ENCODE peak calls at places on chromosomes 16 and 17, in four cellular contexts. One of them, this sample, is unnamed.

GRCh38 chr16:81544691-81545365 is 100.2 kb downstream of the CMIP start:
- DNase-seq in foreskin fibroblast: peak
- DNase-seq in neural crest cell: no peak
- DNase-seq in adrenal gland: no peak
- DNase-seq in this sample: peak

GRCh38 chr17:39739020-39739884 is 1.5 kb downstream of the GRB7 start:
- DNase-seq in foreskin fibroblast: no peak
- DNase-seq in neural crest cell: no peak
- DNase-seq in adrenal gland: no peak
- DNase-seq in this sample: no peak

GRCh38 chr17:6241381-6241780 is 171.2 kb downstream of the WSCD1 start:
- DNase-seq in foreskin fibroblast: no peak
- DNase-seq in neural crest cell: no peak
- DNase-seq in adrenal gland: no peak
- DNase-seq in this sample: no peak

GRCh38 chr17:9487406-9487805 is 88.2 kb downstream of the STX8 start:
- DNase-seq in foreskin fibroblast: no peak
- DNase-seq in neural crest cell: no peak
- DNase-seq in adrenal gland: no peak
- DNase-seq in this sample: peak

GRCh38 chr16:3383045-3383448 is 17.8 kb downstream of the ZSCAN32 start:
- DNase-seq in foreskin fibroblast: no peak
- DNase-seq in neural crest cell: no peak
- DNase-seq in adrenal gland: no peak
- DNase-seq in this sample: no peak

GRCh38 chr16:48317614-48318013 is 67.6 kb downstream of the SIAH1 start:
- DNase-seq in foreskin fibroblast: peak
- DNase-seq in neural crest cell: no peak
- DNase-seq in adrenal gland: no peak
- DNase-seq in this sample: peak

GRCh38 chr17:17545031-17545820 is 46.3 kb downstream of the PEMT start:
- DNase-seq in foreskin fibroblast: peak
- DNase-seq in neural crest cell: no peak
- DNase-seq in adrenal gland: no peak
- DNase-seq in this sample: peak

GRCh38 chr16:265002-265529 is 10.7 kb downstream of the RGS11 start:
- DNase-seq in foreskin fibroblast: no peak
- DNase-seq in neural crest cell: no peak
- DNase-seq in adrenal gland: no peak
- DNase-seq in this sample: no peak

GRCh38 chr17:40436631-40437030 is 6.6 kb upstream of the IGFBP4 start:
- DNase-seq in foreskin fibroblast: no peak
- DNase-seq in neural crest cell: no peak
- DNase-seq in adrenal gland: no peak
- DNase-seq in this sample: no peak

GRCh38 chr17:1449412-1449967 is 6.5 kb downstream of the CRK start:
- DNase-seq in foreskin fibroblast: no peak
- DNase-seq in neural crest cell: no peak
- DNase-seq in adrenal gland: no peak
- DNase-seq in this sample: no peak

GRCh38 chr16:72644911-72645310 is 403.0 kb downstream of the ZFHX3 start:
- DNase-seq in foreskin fibroblast: no peak
- DNase-seq in neural crest cell: no peak
- DNase-seq in adrenal gland: no peak
- DNase-seq in this sample: no peak

GRCh38 chr16:2663553-2664521 is 18.5 kb upstream of the KCTD5 start:
- DNase-seq in foreskin fibroblast: peak
- DNase-seq in neural crest cell: no peak
- DNase-seq in adrenal gland: no peak
- DNase-seq in this sample: no peak

GRCh38 chr17:29384901-29385300 is 5.3 kb upstream of the TAOK1 start:
- DNase-seq in foreskin fibroblast: no peak
- DNase-seq in neural crest cell: no peak
- DNase-seq in adrenal gland: no peak
- DNase-seq in this sample: no peak
- TF ChIP-seq CTCF in foreskin fibroblast: no peak
- TF ChIP-seq CTCF in neural crest cell: no peak
- TF ChIP-seq CTCF in adrenal gland: no peak
- TF ChIP-seq CTCF in this sample: no peak

GRCh38 chr17:4189280-4189679 is 46.3 kb downstream of the CYB5D2 start:
- DNase-seq in foreskin fibroblast: no peak
- DNase-seq in neural crest cell: no peak
- DNase-seq in adrenal gland: no peak
- DNase-seq in this sample: no peak
- TF ChIP-seq CTCF in foreskin fibroblast: no peak
- TF ChIP-seq CTCF in neural crest cell: no peak
- TF ChIP-seq CTCF in adrenal gland: no peak
- TF ChIP-seq CTCF in this sample: no peak

GRCh38 chr17:42275527-42276358 is 448 bp downstream of the STAT5B start:
- DNase-seq in foreskin fibroblast: no peak
- DNase-seq in neural crest cell: peak
- DNase-seq in adrenal gland: peak
- DNase-seq in this sample: no peak
- TF ChIP-seq CTCF in foreskin fibroblast: no peak
- TF ChIP-seq CTCF in neural crest cell: no peak
- TF ChIP-seq CTCF in adrenal gland: no peak
- TF ChIP-seq CTCF in this sample: no peak

DNA sequence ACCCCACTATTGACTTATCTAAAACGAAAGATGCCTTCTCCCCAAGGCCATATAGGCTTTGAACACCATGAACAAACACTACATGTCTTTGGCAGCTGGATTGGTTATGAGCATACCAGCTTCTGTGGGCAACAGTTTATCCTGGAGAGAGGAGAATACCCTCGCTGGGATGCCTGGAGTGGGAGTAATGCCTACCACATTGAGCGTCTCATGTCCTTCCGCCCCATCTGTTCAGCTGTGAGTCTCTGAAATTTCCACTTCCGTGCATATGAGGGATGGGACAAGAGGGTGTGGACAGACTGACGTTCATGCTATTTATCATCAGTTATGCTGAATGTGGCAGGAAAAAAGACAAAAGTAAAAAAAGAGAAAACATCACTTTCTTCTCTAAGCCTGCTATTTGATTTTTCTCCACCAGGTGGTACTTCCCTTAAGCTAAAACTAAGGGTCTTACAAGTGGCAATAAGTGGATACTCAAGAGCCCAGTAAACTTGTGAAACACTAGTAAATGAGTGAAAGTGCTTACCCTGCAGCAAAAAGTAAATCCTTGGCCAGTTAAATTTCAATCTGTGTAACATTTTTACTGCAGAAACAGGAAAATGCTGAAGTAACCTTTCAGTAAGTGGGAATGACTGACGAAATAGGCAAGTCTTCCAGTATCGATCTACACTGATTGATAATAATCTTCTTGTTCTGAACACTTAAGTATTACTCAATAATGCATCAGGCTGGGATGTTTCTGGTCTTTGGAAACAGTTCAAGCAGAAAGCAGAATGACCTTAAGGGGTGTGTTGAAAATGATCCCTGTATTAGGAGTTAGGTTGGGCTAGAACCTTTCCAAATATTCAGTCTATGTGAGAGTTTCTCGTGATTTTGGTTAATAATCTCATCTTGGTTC is 5.6 kb downstream of the CRYBA1 start:
- DNase-seq in foreskin fibroblast: peak
- DNase-seq in neural crest cell: no peak
- DNase-seq in adrenal gland: no peak
- DNase-seq in this sample: no peak
- TF ChIP-seq CTCF in foreskin fibroblast: peak
- TF ChIP-seq CTCF in neural crest cell: peak
- TF ChIP-seq CTCF in adrenal gland: peak
- TF ChIP-seq CTCF in this sample: peak

DNA sequence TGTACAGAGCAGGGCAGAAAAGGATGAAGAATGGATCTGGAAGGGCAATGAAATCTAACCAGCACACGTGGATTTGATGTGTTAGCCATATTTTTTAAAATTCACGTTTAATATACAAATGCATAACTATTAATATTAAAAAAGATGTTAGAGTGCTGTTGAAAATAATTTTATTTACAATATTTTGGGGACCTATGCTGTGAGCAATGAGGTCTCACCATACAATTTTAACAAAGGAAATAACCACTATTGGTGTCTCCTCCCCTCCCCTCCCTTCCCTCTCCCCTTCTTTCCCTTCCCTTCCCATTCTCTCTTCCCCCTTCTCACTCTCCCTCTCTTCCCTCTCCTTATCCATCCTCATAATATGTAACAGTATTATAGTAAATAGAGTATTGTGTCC is 64.2 kb upstream of the GPR139 start:
- DNase-seq in foreskin fibroblast: no peak
- DNase-seq in neural crest cell: no peak
- DNase-seq in adrenal gland: no peak
- DNase-seq in this sample: no peak
- TF ChIP-seq CTCF in foreskin fibroblast: no peak
- TF ChIP-seq CTCF in neural crest cell: no peak
- TF ChIP-seq CTCF in adrenal gland: no peak
- TF ChIP-seq CTCF in this sample: no peak

DNA sequence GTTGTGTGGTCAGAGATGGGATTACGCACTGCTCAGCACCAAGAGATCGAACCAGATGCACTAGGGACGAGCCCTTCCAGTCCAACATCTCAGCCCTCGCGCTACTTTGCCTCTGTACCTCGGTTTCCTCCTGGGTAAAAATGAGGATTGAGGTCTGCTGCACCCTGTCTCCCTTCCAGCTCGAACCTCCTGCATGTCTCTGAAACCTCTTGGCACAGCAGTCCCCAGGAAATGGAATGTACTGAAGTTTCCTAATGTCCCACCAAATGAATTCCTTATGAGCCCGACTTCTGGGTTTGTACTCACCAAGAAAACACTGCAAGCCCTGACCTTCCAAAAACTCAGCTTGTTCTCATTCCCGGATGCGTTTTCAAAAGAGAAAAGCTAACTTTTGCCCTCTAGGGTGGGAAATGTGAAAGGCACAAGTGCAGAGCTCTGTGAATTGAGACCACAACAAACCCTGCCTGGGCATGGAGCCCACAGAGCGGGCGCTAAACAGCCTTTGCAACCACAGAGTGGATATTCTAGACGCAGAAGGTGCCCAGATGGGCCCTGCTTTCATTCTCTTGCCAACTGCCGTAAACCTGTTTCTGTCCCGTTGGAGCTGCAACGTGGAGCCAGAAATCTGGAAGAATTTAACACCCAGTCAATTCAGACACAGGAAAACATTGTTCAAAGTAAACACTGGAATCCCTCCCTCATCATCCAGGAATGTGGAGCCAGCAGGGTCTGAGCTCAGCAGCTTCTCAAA is 10.3 kb downstream of the CDRT4 start:
- DNase-seq in foreskin fibroblast: peak
- DNase-seq in neural crest cell: no peak
- DNase-seq in adrenal gland: no peak
- DNase-seq in this sample: peak
- TF ChIP-seq CTCF in foreskin fibroblast: peak
- TF ChIP-seq CTCF in neural crest cell: no peak
- TF ChIP-seq CTCF in adrenal gland: peak
- TF ChIP-seq CTCF in this sample: peak

DNA sequence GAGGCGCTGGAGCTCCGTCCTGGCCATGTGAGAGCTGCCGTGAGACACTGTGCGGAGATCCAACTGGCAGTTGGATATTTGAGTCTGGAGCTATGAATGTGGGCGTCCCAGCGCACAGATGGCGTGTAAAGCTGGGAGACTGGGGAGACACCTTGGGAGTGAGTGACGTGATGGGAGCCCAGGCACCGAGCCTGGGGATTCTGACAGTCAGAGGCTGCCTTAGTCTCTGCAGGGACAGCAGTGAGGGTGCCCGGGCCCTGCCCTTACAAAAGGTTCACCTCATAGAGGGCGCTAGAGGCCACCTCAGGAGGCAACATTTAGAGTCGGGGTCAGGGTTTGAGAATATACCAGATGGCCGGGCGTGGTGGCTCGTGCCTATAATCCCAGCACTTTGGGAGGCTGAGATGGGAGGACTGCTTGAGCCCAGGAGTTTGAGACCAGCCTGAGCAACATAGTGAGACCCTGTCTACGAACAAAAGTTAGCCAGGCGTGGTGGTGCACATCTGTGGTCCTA is 194.1 kb upstream of the GSE1 start:
- DNase-seq in foreskin fibroblast: no peak
- DNase-seq in neural crest cell: no peak
- DNase-seq in adrenal gland: no peak
- DNase-seq in this sample: no peak
- TF ChIP-seq CTCF in foreskin fibroblast: no peak
- TF ChIP-seq CTCF in neural crest cell: no peak
- TF ChIP-seq CTCF in adrenal gland: no peak
- TF ChIP-seq CTCF in this sample: no peak

DNA sequence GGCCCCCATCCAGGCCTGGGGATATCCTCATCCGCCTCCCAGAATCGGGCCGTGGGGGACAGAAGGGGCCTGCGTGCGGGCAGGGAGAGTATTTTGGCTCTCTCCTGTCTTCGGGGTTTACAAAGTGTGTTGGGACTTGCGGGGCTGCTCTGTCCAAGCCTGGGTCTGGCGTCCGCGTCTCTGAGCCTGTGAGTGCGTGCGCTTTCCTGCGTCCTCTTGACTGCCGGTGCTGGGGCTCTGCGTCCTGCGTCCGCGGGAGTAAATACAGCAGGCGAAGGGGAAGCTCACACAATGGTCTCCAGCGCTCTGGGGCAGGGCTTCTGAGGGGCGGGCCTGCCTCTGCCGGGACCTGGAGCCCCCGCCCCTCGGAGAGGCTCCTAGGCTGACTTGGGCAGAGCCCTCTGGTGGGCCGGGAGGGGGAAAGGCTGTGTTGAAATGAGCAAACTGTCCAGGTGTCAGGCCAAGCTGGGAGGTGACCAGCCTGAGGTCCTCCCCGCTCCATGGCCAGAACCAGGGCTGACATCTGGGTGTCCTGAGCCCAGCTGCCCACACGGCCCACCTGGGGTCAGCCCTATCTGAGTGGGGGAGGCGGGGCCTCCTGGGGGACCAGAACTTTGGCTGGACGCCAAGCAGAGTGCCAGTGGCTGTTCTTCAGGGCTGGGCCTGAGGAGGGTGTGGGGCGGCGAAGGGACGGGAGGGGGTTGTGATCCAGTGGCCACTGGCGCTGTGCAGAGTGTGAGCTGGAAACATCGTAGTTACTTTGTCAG is 233.6 kb downstream of the SEC14L1 start:
- DNase-seq in foreskin fibroblast: peak
- DNase-seq in neural crest cell: peak
- DNase-seq in adrenal gland: peak
- DNase-seq in this sample: peak
- TF ChIP-seq CTCF in foreskin fibroblast: peak
- TF ChIP-seq CTCF in neural crest cell: peak
- TF ChIP-seq CTCF in adrenal gland: peak
- TF ChIP-seq CTCF in this sample: peak

DNA sequence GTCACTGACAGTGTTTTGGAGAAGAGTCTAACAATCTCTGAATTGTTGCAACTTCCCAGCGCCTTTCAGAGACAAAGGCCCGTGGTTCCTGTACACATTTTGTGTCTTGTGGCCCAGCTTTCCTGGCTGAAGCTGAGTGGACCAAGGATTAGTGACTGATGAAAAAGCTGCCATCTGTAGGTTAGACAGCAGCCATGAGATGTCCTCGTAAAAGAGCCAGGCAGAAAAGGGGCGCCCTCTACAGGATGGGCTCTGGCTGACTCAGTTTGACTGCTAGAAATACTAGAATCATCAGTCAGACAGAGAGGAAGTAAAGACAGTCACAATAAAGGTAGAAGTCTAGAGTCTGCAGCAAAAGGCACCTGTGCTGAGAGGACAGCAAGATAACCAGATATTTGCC is 26.5 kb upstream of the NF1 start:
- DNase-seq in foreskin fibroblast: peak
- DNase-seq in neural crest cell: peak
- DNase-seq in adrenal gland: peak
- DNase-seq in this sample: no peak
- TF ChIP-seq CTCF in foreskin fibroblast: peak
- TF ChIP-seq CTCF in neural crest cell: peak
- TF ChIP-seq CTCF in adrenal gland: peak
- TF ChIP-seq CTCF in this sample: peak